ENCODE peak calls at places on chromosomes 7 and 10, in ten cellular contexts. K, E, V, T, A, Q, X, R, L and Y are unnamed samples.

GRCh38 chr7:3240826-3241430 is 60.1 kb upstream of the SDK1 start:
- DNase-seq in K (no peak), E (no peak), V (no peak), T (no peak), A (no peak), Q (no peak), X (no peak), R (no peak), L (no peak), Y (no peak)

GRCh38 chr7:27103489-27104226 is 1.2 kb upstream of the HOXA2 start:
- DNase-seq in K (no peak), E (no peak), V (peak; percentile 47), T (no peak), A (no peak), Q (no peak), X (no peak), R (no peak), L (peak; percentile 56), Y (no peak)

GRCh38 chr7:158356454-158356853 is 231.2 kb downstream of the PTPRN2 start:
- DNase-seq in K (no peak), E (no peak), V (no peak), T (no peak), A (no peak), Q (no peak), X (no peak), R (no peak), L (no peak), Y (no peak)

GRCh38 chr10:121831777-121832176 is 96.1 kb downstream of the ATE1 start:
- DNase-seq in K (no peak), E (no peak), V (no peak), T (no peak), A (no peak), Q (no peak), X (no peak), R (no peak), L (no peak), Y (no peak)

GRCh38 chr7:104979167-104979841 is 34.7 kb upstream of the KMT2E start:
- DNase-seq in K (no peak), E (no peak), V (peak; percentile 83), T (no peak), A (no peak), Q (no peak), X (no peak), R (no peak), L (peak; percentile 55), Y (no peak)

GRCh38 chr10:52453501-52453900 is 139.4 kb downstream of the DKK1 start:
- DNase-seq in K (no peak), E (no peak), V (no peak), T (no peak), A (no peak), Q (no peak), X (no peak), R (no peak), L (no peak), Y (no peak)

GRCh38 chr7:17367502-17367901 is 69.0 kb downstream of the AHR start:
- DNase-seq in K (no peak), E (no peak), V (peak; percentile 37), T (no peak), A (no peak), Q (no peak), X (no peak), R (no peak), L (no peak), Y (no peak)

GRCh38 chr7:124701955-124702354 is 63.6 kb downstream of the GPR37 start:
- DNase-seq in K (no peak), E (no peak), V (peak; percentile 8), T (no peak), A (no peak), Q (no peak), X (no peak), R (no peak), L (no peak), Y (no peak)

GRCh38 chr10:11018426-11018818 is 750 bp downstream of the CELF2 start:
- DNase-seq in K (no peak), E (no peak), V (no peak), T (no peak), A (no peak), Q (no peak), X (no peak), R (peak; percentile 48), L (peak; percentile 56), Y (no peak)

GRCh38 chr10:104089621-104090020 is 3.9 kb upstream of the COL17A1 start:
- DNase-seq in K (no peak), E (no peak), V (peak; percentile 13), T (no peak), A (no peak), Q (no peak), X (no peak), R (no peak), L (no peak), Y (no peak)

GRCh38 chr10:130575756-130576285 is 439.6 kb downstream of the GLRX3 start:
- DNase-seq in K (no peak), E (peak; percentile 15), V (no peak), T (no peak), A (no peak), Q (no peak), X (no peak), R (no peak), L (no peak), Y (no peak)

GRCh38 chr10:122835908-122836307 is 9.7 kb downstream of the CUZD1 start:
- DNase-seq in K (no peak), E (no peak), V (no peak), T (no peak), A (no peak), Q (no peak), X (no peak), R (no peak), L (no peak), Y (no peak)

DNA sequence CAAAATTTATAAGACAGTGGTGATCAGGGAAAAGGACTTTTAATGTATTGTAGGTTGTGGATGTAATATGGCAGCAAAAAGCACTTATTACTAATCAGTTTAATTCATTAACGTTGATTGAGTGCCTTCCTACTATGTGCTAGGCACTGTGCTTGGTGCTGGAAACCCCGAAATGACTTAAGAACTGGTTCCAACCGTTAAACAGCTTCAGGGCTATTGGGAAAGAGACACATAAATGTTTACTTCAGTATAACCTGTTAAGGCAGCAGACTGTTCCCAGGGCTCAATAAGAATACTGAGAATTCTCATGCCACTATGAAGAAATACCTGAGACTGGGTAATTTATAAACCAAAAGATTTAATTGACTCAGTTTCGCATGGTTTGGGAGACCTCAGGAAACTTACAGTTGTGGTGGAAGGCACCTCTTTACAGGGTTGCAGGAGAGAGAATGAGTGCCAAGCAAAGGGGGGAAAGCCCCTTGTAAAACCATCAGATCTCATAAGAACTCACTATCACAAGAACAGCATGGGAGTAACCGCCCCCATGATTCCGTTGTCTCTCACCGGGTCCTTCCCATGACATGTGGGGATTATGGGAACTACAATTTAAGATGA is 1.1 kb upstream of the SLC25A13 start:
- DNase-seq in K (no peak), E (no peak), V (no peak), T (no peak), A (no peak), Q (no peak), X (no peak), R (no peak), L (no peak), Y (no peak)
- H3K4me3 ChIP-seq in K (no peak overlapping the region), E (no peak overlapping the region), V (no peak overlapping the region), T (no peak overlapping the region), A (no peak overlapping the region), Q (no peak overlapping the region), X (no peak overlapping the region), R (no peak overlapping the region), L (no peak overlapping the region), Y (no peak overlapping the region)

DNA sequence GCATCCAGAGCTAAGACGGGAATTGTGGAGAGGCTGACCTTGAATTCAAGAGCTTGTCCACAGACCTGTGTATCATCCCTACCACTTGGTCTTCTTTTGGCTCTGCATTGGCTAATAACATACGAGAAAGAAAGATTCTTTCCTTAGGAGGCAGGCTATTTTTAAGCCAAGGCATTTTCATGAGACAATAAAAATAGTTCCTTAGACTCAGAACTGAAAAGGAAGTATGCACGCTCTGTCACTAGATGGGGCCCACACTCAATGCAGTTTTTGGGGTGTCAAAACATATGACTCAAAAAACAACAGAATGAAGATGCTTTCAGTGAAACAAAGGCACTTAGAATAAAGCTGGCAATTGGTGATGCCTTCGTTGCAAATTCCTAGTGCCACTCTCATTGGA is 265.9 kb upstream of the DGKB start:
- DNase-seq in K (no peak), E (no peak), V (no peak), T (no peak), A (no peak), Q (no peak), X (no peak), R (no peak), L (no peak), Y (no peak)
- TF ChIP-seq CTCF in K (no peak), E (no peak), V (no peak), T (no peak), A (peak; percentile 9), Q (no peak), X (peak; percentile 15), R (no peak), L (no peak), Y (peak; percentile 14)

GRCh38 chr10:89414146-89414878 is at the start of gene IFIT5:
- DNase-seq in K (peak; percentile 87), E (peak; percentile 60), V (peak; percentile 73), T (no peak), A (peak; percentile 87), Q (peak; percentile 30), X (no peak), R (peak; percentile 85), L (peak; percentile 86), Y (no peak)

GRCh38 chr10:89414879-89415821 is 782 bp downstream of the IFIT5 start:
- DNase-seq in K (peak; percentile 85), E (peak; percentile 39), V (peak; percentile 49), T (no peak), A (peak; percentile 70), Q (no peak), X (no peak), R (peak; percentile 68), L (peak; percentile 60), Y (no peak)

GRCh38 chr10:89416465-89416864 is 2.1 kb downstream of the IFIT5 start:
- DNase-seq in K (no peak), E (no peak), V (no peak), T (no peak), A (no peak), Q (no peak), X (no peak), R (no peak), L (no peak), Y (no peak)

GRCh38 chr10:89413398-89413912 is 913 bp upstream of the IFIT5 start:
- DNase-seq in K (no peak), E (no peak), V (no peak), T (no peak), A (no peak), Q (no peak), X (no peak), R (no peak), L (no peak), Y (no peak)
- H3K4me3 ChIP-seq in K (peak overlapping the region; percentile 75), E (no peak overlapping the region), V (no peak overlapping the region), T (peak overlapping the region; percentile 96), A (peak overlapping the region; percentile 89), Q (peak overlapping the region; percentile 83), X (peak overlapping the region; percentile 79), R (peak overlapping the region; percentile 76), L (no peak overlapping the region), Y (peak overlapping the region; percentile 86)

DNA sequence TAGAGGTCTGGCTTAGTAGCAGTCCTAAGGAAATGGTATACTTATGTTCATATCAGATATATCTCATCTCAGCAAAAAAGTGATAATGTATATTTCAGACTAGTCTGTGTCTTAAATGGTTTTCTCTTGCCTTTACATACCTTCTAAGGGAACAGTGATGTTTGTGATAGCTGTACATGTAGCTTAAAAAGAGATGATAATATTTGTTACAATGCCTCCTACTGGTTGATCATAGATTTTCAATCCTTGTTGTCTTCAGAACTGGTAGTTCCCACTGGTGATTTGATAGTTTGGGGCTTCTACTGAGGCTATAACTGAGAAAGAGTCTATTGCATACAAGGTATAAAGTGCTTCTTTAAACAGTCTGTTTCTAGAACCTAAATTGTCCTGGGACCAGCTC is 90.1 kb downstream of the BTRC start:
- DNase-seq in K (no peak), E (no peak), V (no peak), T (no peak), A (no peak), Q (peak; percentile 4), X (no peak), R (no peak), L (no peak), Y (no peak)
- TF ChIP-seq CTCF in K (no peak), E (no peak), V (peak; percentile 14), T (no peak), A (peak; percentile 33), Q (peak; percentile 9), X (no peak), R (peak; percentile 13), L (peak; percentile 46), Y (peak; percentile 42)